ENCODE peak calls at places on chromosomes 7 and 10, in six cellular contexts. K is PC-9, D is bronchial epithelial cell, Z is IMR-90, I is adrenal gland, W is fibroblast of mammary gland. R is an unnamed sample.

GRCh38 chr7:47664650-47665049 is 82.7 kb upstream of the TNS3 start:
- DNase-seq in W (no peak), Z (no peak), D (no peak), K (no peak), I (no peak), R (no peak)

GRCh38 chr7:128790297-128791037 is 1.3 kb upstream of the CCDC136 start:
- DNase-seq in Z (no peak), D (no peak), I (no peak), W (no peak), K (no peak), R (no peak)

GRCh38 chr7:33262476-33262875 is 133.1 kb downstream of the BBS9 start:
- DNase-seq in D (peak; percentile 20), K (no peak), I (no peak), Z (peak; percentile 38), W (peak; percentile 38), R (peak; percentile 22)

GRCh38 chr7:2641406-2642393 is 9.9 kb downstream of the TTYH3 start:
- DNase-seq in Z (peak; percentile 97), W (peak; percentile 92), K (no peak), I (peak; percentile 99), D (peak; percentile 53), R (peak; percentile 96)

GRCh38 chr10:103040424-103040823 is 122.3 kb downstream of the CNNM2 start:
- DNase-seq in D (peak; percentile 61), K (no peak), W (peak; percentile 27), I (no peak), Z (peak; percentile 97), R (peak; percentile 49)

GRCh38 chr10:11175823-11176243 is 158.2 kb downstream of the CELF2 start:
- DNase-seq in K (no peak), D (no peak), I (no peak), W (no peak), Z (no peak), R (no peak)

GRCh38 chr10:80158598-80159127 is 26.1 kb downstream of the PLAC9 start:
- DNase-seq in K (peak; percentile 94), I (peak; percentile 90), D (peak; percentile 92), Z (peak; percentile 99), W (peak; percentile 99), R (peak; percentile 98)

GRCh38 chr10:7054915-7055314 is 355.9 kb downstream of the SFMBT2 start:
- DNase-seq in D (no peak), W (peak; percentile 22), I (no peak), Z (peak; percentile 24), K (no peak), R (peak; percentile 1)

GRCh38 chr10:132303361-132304115 is 4.2 kb downstream of the STK32C start:
- DNase-seq in K (no peak), Z (no peak), W (no peak), I (no peak), D (no peak), R (no peak)

GRCh38 chr10:95265572-95265971 is 25.2 kb downstream of the PDLIM1 start:
- DNase-seq in K (no peak), I (no peak), Z (no peak), D (no peak), W (no peak), R (no peak)

GRCh38 chr10:117647306-117647705 is 104.8 kb downstream of the EMX2 start:
- DNase-seq in I (no peak), Z (no peak), W (peak; percentile 87), K (no peak), D (no peak), R (peak; percentile 16)

GRCh38 chr7:142516038-142516501 is 233.2 kb upstream of the PRSS1 start:
- DNase-seq in Z (peak; percentile 72), K (peak; percentile 87), W (peak; percentile 76), D (peak; percentile 65), I (no peak), R (peak; percentile 86)

GRCh38 chr10:32253300-32253699 is 93.7 kb downstream of the EPC1 start:
- DNase-seq in K (peak; percentile 87), I (no peak), W (peak; percentile 22), D (peak; percentile 88), Z (no peak), R (no peak)

GRCh38 chr7:73871163-73872011 is 10.4 kb downstream of the TMEM270 start:
- DNase-seq in I (no peak), D (no peak), Z (no peak), K (no peak), W (no peak), R (no peak)

GRCh38 chr7:139588632-139589031 is 65.1 kb downstream of the CLEC2L start:
- DNase-seq in I (no peak), W (peak; percentile 80), Z (peak; percentile 83), K (no peak), D (no peak), R (peak; percentile 92)

GRCh38 chr7:105768898-105769507 is 107.4 kb downstream of the ATXN7L1 start:
- DNase-seq in K (no peak), Z (no peak), W (no peak), I (no peak), D (no peak), R (no peak)

GRCh38 chr7:44561962-44562621 is 11.6 kb downstream of the DDX56 start:
- DNase-seq in D (peak; percentile 39), W (peak; percentile 70), K (peak; percentile 72), I (no peak), Z (peak; percentile 54), R (peak; percentile 51)

GRCh38 chr7:93723424-93724124 is 149.1 kb upstream of the CALCR start:
- DNase-seq in K (no peak), Z (no peak), I (no peak), W (no peak), D (no peak), R (no peak)

GRCh38 chr7:70477051-70478010 is 654.6 kb upstream of the GALNT17 start:
- DNase-seq in D (peak; percentile 80), W (peak; percentile 18), K (no peak), Z (no peak), I (no peak), R (peak; percentile 2)

GRCh38 chr10:18229839-18230238 is 89.6 kb downstream of the CACNB2 start:
- DNase-seq in I (no peak), W (peak; percentile 80), Z (peak; percentile 68), K (no peak), D (peak; percentile 64), R (peak; percentile 35)

GRCh38 chr10:17450024-17450423 is 4.4 kb downstream of the ST8SIA6 start:
- DNase-seq in I (no peak), D (no peak), W (no peak), Z (no peak), K (no peak), R (no peak)

GRCh38 chr7:127912901-127913300 is 118.3 kb downstream of the LRRC4 start:
- DNase-seq in Z (no peak), W (no peak), D (no peak), I (no peak), K (no peak), R (no peak)

GRCh38 chr10:49791100-49791499 is 29.0 kb upstream of the OGDHL start:
- DNase-seq in I (no peak), D (no peak), W (no peak), Z (no peak), K (no peak), R (no peak)

GRCh38 chr7:121537031-121537430 is 140.9 kb upstream of the FAM3C start:
- DNase-seq in D (no peak), I (no peak), Z (no peak), K (no peak), W (no peak), R (peak; percentile 35)

GRCh38 chr10:78263521-78263988 is 229.9 kb downstream of the RPS24 start:
- DNase-seq in W (peak; percentile 99), Z (peak; percentile 92), D (peak; percentile 44), I (no peak), K (no peak), R (no peak)

GRCh38 chr7:50856821-50857220 is 74.1 kb upstream of the GRB10 start:
- DNase-seq in Z (no peak), D (no peak), W (peak; percentile 15), I (no peak), K (no peak), R (no peak)

GRCh38 chr7:158267737-158268435 is 319.7 kb downstream of the PTPRN2 start:
- DNase-seq in I (no peak), W (no peak), D (no peak), Z (no peak), K (no peak), R (no peak)

GRCh38 chr10:87642988-87643387 is 16.7 kb upstream of the PAPSS2 start:
- DNase-seq in I (no peak), K (no peak), D (peak; percentile 93), W (no peak), Z (no peak), R (no peak)

GRCh38 chr7:82594665-82595064 is 151.1 kb upstream of the CACNA2D1 start:
- DNase-seq in K (no peak), I (no peak), W (no peak), Z (no peak), D (no peak), R (peak; percentile 47)

GRCh38 chr10:68501691-68502090 is 25.6 kb downstream of the SLC25A16 start:
- DNase-seq in I (no peak), Z (no peak), K (no peak), W (no peak), D (no peak), R (no peak)

GRCh38 chr7:70698219-70698832 is 433.6 kb upstream of the GALNT17 start:
- DNase-seq in K (no peak), I (peak; percentile 20), W (peak; percentile 76), D (peak; percentile 66), Z (peak; percentile 73), R (peak; percentile 84)

GRCh38 chr7:29177963-29178612 is 16.5 kb upstream of the CHN2 start:
- DNase-seq in D (peak; percentile 40), Z (no peak), I (peak; percentile 69), K (no peak), W (peak; percentile 36), R (peak; percentile 67)
- H3K4me3 ChIP-seq in D (no peak overlapping the region), Z (no peak overlapping the region), I (no peak overlapping the region), K (no peak overlapping the region), W (no peak overlapping the region), R (no peak overlapping the region)

GRCh38 chr7:134317434-134317833 is 704 bp upstream of the SLC35B4 start:
- DNase-seq in K (no peak), I (no peak), W (no peak), D (no peak), Z (no peak), R (no peak)
- H3K4me3 ChIP-seq in K (peak overlapping the region; percentile 78), I (no peak overlapping the region), W (peak overlapping the region; percentile 88), D (peak overlapping the region; percentile 82), Z (no peak overlapping the region), R (peak overlapping the region; percentile 81)

GRCh38 chr10:99920901-99921300 is 88.8 kb downstream of the DNMBP start:
- DNase-seq in I (no peak), D (peak; percentile 88), W (peak; percentile 71), Z (peak; percentile 64), K (peak; percentile 81), R (peak; percentile 64)
- H3K4me3 ChIP-seq in I (no peak overlapping the region), D (no peak overlapping the region), W (no peak overlapping the region), Z (no peak overlapping the region), K (no peak overlapping the region), R (no peak overlapping the region)

DNA sequence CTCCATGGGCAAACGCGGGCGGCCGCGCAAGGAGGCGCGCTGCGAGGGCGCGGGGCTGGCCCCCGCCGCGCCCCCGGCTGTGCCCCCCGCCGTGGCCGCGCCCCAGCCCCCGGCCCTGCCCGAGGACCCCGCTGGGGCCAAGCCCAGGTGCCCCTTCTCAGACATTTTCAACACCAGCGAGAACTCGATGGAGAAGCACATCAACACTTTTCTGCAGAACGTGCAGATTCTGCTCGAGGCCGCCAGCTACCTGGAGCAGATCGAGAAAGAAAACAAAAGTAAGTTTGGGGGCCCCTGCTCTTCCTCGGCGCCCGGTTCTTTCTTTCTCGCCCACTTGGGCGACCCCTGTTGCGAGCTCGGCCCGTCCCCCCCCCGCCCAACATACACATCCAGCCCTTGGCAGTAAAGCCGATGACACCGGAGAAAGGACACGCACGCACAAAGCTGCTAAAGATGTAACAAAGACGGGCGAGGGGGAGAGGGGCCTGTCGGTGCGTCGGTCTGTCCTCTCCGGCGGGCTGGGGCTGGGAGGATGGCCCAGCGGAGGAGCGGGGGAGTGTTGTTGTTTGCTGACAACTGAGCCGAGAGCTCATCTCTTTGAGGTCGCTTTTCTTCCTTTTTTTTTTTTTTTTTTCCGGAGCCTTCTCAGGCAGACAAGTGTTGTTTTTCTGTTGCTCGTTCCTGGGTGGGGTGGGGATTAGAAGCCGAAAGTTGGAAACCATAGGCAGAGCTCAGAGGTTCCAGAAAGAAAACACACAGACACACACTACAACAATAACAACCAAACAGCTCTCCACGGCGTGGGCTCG is 604 bp downstream of the MXI1 start:
- DNase-seq in I (peak; percentile 71), D (peak; percentile 12), Z (peak; percentile 17), W (peak; percentile 28), K (no peak), R (peak; percentile 44)
- H3K4me3 ChIP-seq in I (peak overlapping the region; percentile 50), D (peak overlapping the region; percentile 79), Z (peak overlapping the region; percentile 54), W (peak overlapping the region; percentile 67), K (peak overlapping the region; percentile 80), R (peak overlapping the region; percentile 66)

R was measured in choroid plexus epithelial cell.